ENCODE peak calls at places on chromosome 9, in eight cellular contexts. One of them, this sample, is unnamed.

GRCh38 chr9:2916382-2916985 is 72.6 kb upstream of the PUM3 start:
- DNase-seq in heart right ventricle: no peak
- DNase-seq in fibroblast of pulmonary artery: peak
- DNase-seq in IMR-90: no peak
- DNase-seq in GM23338: no peak
- DNase-seq in lower leg skin: no peak
- DNase-seq in PC-3: no peak
- DNase-seq in sigmoid colon: no peak
- DNase-seq in this sample: no peak

GRCh38 chr9:93620881-93621820 is 44.8 kb downstream of the PHF2 start:
- DNase-seq in heart right ventricle: no peak
- DNase-seq in fibroblast of pulmonary artery: no peak
- DNase-seq in IMR-90: no peak
- DNase-seq in GM23338: no peak
- DNase-seq in lower leg skin: no peak
- DNase-seq in PC-3: no peak
- DNase-seq in sigmoid colon: peak
- DNase-seq in this sample: no peak

GRCh38 chr9:136840877-136841645 is 1.2 kb upstream of the AJM1 start:
- DNase-seq in heart right ventricle: no peak
- DNase-seq in fibroblast of pulmonary artery: peak
- DNase-seq in IMR-90: peak
- DNase-seq in GM23338: peak
- DNase-seq in lower leg skin: no peak
- DNase-seq in PC-3: no peak
- DNase-seq in sigmoid colon: no peak
- DNase-seq in this sample: no peak

GRCh38 chr9:12875216-12875615 is 100.4 kb downstream of the LURAP1L start:
- DNase-seq in heart right ventricle: no peak
- DNase-seq in fibroblast of pulmonary artery: no peak
- DNase-seq in IMR-90: peak
- DNase-seq in GM23338: no peak
- DNase-seq in lower leg skin: no peak
- DNase-seq in PC-3: peak
- DNase-seq in sigmoid colon: no peak
- DNase-seq in this sample: peak

GRCh38 chr9:106648799-106649198 is 214.2 kb upstream of the ZNF462 start:
- DNase-seq in heart right ventricle: no peak
- DNase-seq in fibroblast of pulmonary artery: peak
- DNase-seq in IMR-90: peak
- DNase-seq in GM23338: peak
- DNase-seq in lower leg skin: no peak
- DNase-seq in PC-3: peak
- DNase-seq in sigmoid colon: no peak
- DNase-seq in this sample: no peak

GRCh38 chr9:97808972-97809371 is 44.1 kb upstream of the FOXE1 start:
- DNase-seq in heart right ventricle: no peak
- DNase-seq in fibroblast of pulmonary artery: peak
- DNase-seq in IMR-90: no peak
- DNase-seq in GM23338: no peak
- DNase-seq in lower leg skin: no peak
- DNase-seq in PC-3: no peak
- DNase-seq in sigmoid colon: no peak
- DNase-seq in this sample: no peak

GRCh38 chr9:113677057-113677456 is 199.1 kb upstream of the ZNF618 start:
- DNase-seq in heart right ventricle: no peak
- DNase-seq in fibroblast of pulmonary artery: peak
- DNase-seq in IMR-90: no peak
- DNase-seq in GM23338: no peak
- DNase-seq in lower leg skin: no peak
- DNase-seq in PC-3: no peak
- DNase-seq in sigmoid colon: no peak
- DNase-seq in this sample: no peak

GRCh38 chr9:17423681-17424011 is 155.2 kb upstream of the SH3GL2 start:
- DNase-seq in heart right ventricle: no peak
- DNase-seq in fibroblast of pulmonary artery: no peak
- DNase-seq in IMR-90: no peak
- DNase-seq in GM23338: no peak
- DNase-seq in lower leg skin: no peak
- DNase-seq in PC-3: no peak
- DNase-seq in sigmoid colon: no peak
- DNase-seq in this sample: no peak

GRCh38 chr9:106286249-106286648 is 576.7 kb upstream of the ZNF462 start:
- DNase-seq in heart right ventricle: no peak
- DNase-seq in fibroblast of pulmonary artery: no peak
- DNase-seq in IMR-90: no peak
- DNase-seq in GM23338: peak
- DNase-seq in lower leg skin: no peak
- DNase-seq in PC-3: peak
- DNase-seq in sigmoid colon: no peak
- DNase-seq in this sample: no peak

GRCh38 chr9:95061916-95062600 is 255.5 kb downstream of the FANCC start:
- DNase-seq in heart right ventricle: no peak
- DNase-seq in fibroblast of pulmonary artery: no peak
- DNase-seq in IMR-90: no peak
- DNase-seq in GM23338: no peak
- DNase-seq in lower leg skin: no peak
- DNase-seq in PC-3: no peak
- DNase-seq in sigmoid colon: no peak
- DNase-seq in this sample: no peak

GRCh38 chr9:2663886-2664674 is 42.5 kb downstream of the VLDLR start:
- DNase-seq in heart right ventricle: no peak
- DNase-seq in fibroblast of pulmonary artery: no peak
- DNase-seq in IMR-90: no peak
- DNase-seq in GM23338: no peak
- DNase-seq in lower leg skin: no peak
- DNase-seq in PC-3: no peak
- DNase-seq in sigmoid colon: no peak
- DNase-seq in this sample: no peak

GRCh38 chr9:121962421-121962820 is 130.7 kb downstream of the TTLL11 start:
- DNase-seq in heart right ventricle: no peak
- DNase-seq in fibroblast of pulmonary artery: peak
- DNase-seq in IMR-90: peak
- DNase-seq in GM23338: no peak
- DNase-seq in lower leg skin: no peak
- DNase-seq in PC-3: peak
- DNase-seq in sigmoid colon: no peak
- DNase-seq in this sample: no peak

GRCh38 chr9:97807681-97808080 is 45.3 kb upstream of the FOXE1 start:
- DNase-seq in heart right ventricle: no peak
- DNase-seq in fibroblast of pulmonary artery: no peak
- DNase-seq in IMR-90: no peak
- DNase-seq in GM23338: no peak
- DNase-seq in lower leg skin: no peak
- DNase-seq in PC-3: peak
- DNase-seq in sigmoid colon: no peak
- DNase-seq in this sample: no peak

GRCh38 chr9:93061791-93062299 is 3.3 kb downstream of the SUSD3 start:
- DNase-seq in heart right ventricle: no peak
- DNase-seq in fibroblast of pulmonary artery: no peak
- DNase-seq in IMR-90: no peak
- DNase-seq in GM23338: peak
- DNase-seq in lower leg skin: no peak
- DNase-seq in PC-3: no peak
- DNase-seq in sigmoid colon: no peak
- DNase-seq in this sample: no peak

GRCh38 chr9:137064027-137064879 is 6.1 kb downstream of the SAPCD2 start:
- DNase-seq in heart right ventricle: peak
- DNase-seq in fibroblast of pulmonary artery: peak
- DNase-seq in IMR-90: no peak
- DNase-seq in GM23338: peak
- DNase-seq in lower leg skin: no peak
- DNase-seq in PC-3: peak
- DNase-seq in sigmoid colon: peak
- DNase-seq in this sample: no peak

GRCh38 chr9:114757395-114757794 is 48.4 kb downstream of the TNFSF15 start:
- DNase-seq in heart right ventricle: no peak
- DNase-seq in fibroblast of pulmonary artery: no peak
- DNase-seq in IMR-90: no peak
- DNase-seq in GM23338: no peak
- DNase-seq in lower leg skin: no peak
- DNase-seq in PC-3: no peak
- DNase-seq in sigmoid colon: no peak
- DNase-seq in this sample: no peak

DNA sequence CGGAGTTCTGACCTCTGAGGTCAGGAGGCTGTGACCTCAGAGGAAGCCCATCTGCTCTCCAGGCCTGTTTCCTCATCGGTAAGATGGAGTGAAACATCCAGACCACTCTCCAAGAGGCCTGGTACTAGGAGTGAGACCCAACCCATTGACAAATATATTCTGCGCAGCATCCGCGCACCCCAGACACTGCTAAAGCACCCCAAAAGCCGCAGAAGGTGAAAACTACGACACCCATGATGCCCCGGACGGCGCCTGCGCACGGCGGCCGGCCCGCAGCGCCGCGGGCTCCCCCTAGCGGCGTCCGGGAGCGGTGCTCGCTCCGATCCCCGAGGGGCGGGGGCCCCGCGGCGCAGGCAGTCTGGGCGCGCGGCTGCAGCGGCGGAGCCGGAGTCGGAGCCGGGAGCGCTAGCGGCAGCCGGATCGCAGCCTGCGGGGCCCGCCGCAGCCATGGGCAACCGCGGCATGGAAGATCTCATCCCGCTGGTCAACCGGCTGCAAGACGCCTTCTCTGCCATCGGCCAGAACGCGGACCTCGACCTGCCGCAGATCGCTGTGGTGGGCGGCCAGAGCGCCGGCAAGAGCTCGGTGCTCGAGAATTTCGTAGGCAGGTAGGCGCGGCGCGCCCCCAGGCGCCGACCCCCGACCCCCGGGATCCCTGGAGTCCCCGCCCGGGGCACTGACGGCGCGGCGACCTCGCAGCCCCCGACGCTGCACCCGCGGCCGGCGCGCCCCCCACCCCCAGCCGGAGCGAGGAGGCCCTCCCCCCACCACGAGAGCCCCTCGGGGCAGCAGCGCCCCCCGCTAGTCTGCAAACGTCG is at the start of gene DNM1:
- DNase-seq in heart right ventricle: peak
- DNase-seq in fibroblast of pulmonary artery: peak
- DNase-seq in IMR-90: peak
- DNase-seq in GM23338: peak
- DNase-seq in lower leg skin: no peak
- DNase-seq in PC-3: peak
- DNase-seq in sigmoid colon: no peak
- DNase-seq in this sample: no peak
- H3K4me3 ChIP-seq in heart right ventricle: peak
- H3K4me3 ChIP-seq in fibroblast of pulmonary artery: peak
- H3K4me3 ChIP-seq in IMR-90: peak
- H3K4me3 ChIP-seq in GM23338: peak
- H3K4me3 ChIP-seq in lower leg skin: peak
- H3K4me3 ChIP-seq in PC-3: peak
- H3K4me3 ChIP-seq in sigmoid colon: peak
- H3K4me3 ChIP-seq in this sample: peak

DNA sequence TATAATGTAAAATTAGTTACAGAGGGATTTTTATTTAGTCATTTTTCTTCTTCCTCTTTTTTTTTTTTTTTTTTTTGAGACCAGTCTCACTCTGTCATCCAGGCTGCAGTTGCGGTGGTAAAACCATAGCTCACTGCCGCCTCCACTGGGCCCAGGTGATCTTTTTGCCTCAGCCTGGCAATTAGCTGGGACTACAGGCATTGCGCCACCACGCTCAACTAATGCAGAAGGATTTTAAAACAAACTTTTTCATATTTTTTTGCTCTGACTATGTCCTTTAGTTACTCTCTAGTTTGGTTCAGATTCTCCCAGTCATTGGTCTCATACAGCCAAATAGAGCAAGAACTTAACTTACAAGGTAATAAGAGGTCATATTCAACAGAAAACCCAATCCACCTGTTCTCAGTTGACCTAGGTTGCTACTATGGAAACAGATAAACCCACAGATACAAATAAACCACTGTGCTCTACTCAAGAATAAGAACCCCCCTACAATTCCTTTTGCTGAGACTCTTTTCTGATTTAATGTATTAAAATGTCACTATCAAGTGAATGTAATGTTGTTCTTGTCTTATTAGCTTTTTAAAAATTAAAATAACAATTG is 50.1 kb upstream of the TTC39B start:
- DNase-seq in heart right ventricle: no peak
- DNase-seq in fibroblast of pulmonary artery: no peak
- DNase-seq in IMR-90: no peak
- DNase-seq in GM23338: peak
- DNase-seq in lower leg skin: no peak
- DNase-seq in PC-3: no peak
- DNase-seq in sigmoid colon: no peak
- DNase-seq in this sample: no peak
- TF ChIP-seq CTCF in heart right ventricle: no peak
- TF ChIP-seq CTCF in fibroblast of pulmonary artery: no peak
- TF ChIP-seq CTCF in IMR-90: no peak
- TF ChIP-seq CTCF in GM23338: peak
- TF ChIP-seq CTCF in lower leg skin: no peak
- TF ChIP-seq CTCF in PC-3: no peak
- TF ChIP-seq CTCF in sigmoid colon: no peak
- TF ChIP-seq CTCF in this sample: no peak

GRCh38 chr9:130172858-130173461 is 756 bp downstream of the NCS1 start:
- DNase-seq in heart right ventricle: no peak
- DNase-seq in fibroblast of pulmonary artery: no peak
- DNase-seq in IMR-90: no peak
- DNase-seq in GM23338: no peak
- DNase-seq in lower leg skin: no peak
- DNase-seq in PC-3: no peak
- DNase-seq in sigmoid colon: peak
- DNase-seq in this sample: no peak
- H3K4me3 ChIP-seq in heart right ventricle: peak
- H3K4me3 ChIP-seq in fibroblast of pulmonary artery: peak
- H3K4me3 ChIP-seq in IMR-90: peak
- H3K4me3 ChIP-seq in GM23338: peak
- H3K4me3 ChIP-seq in lower leg skin: peak
- H3K4me3 ChIP-seq in PC-3: peak
- H3K4me3 ChIP-seq in sigmoid colon: peak
- H3K4me3 ChIP-seq in this sample: peak

GRCh38 chr9:120478208-120478607 is 101.8 kb downstream of the CDK5RAP2 start:
- DNase-seq in heart right ventricle: no peak
- DNase-seq in fibroblast of pulmonary artery: peak
- DNase-seq in IMR-90: peak
- DNase-seq in GM23338: no peak
- DNase-seq in lower leg skin: no peak
- DNase-seq in PC-3: peak
- DNase-seq in sigmoid colon: no peak
- DNase-seq in this sample: no peak

GRCh38 chr9:120473626-120474025 is 106.3 kb downstream of the CDK5RAP2 start:
- DNase-seq in heart right ventricle: no peak
- DNase-seq in fibroblast of pulmonary artery: no peak
- DNase-seq in IMR-90: no peak
- DNase-seq in GM23338: no peak
- DNase-seq in lower leg skin: no peak
- DNase-seq in PC-3: no peak
- DNase-seq in sigmoid colon: no peak
- DNase-seq in this sample: no peak

GRCh38 chr9:120477534-120478001 is 102.4 kb downstream of the CDK5RAP2 start:
- DNase-seq in heart right ventricle: peak
- DNase-seq in fibroblast of pulmonary artery: peak
- DNase-seq in IMR-90: peak
- DNase-seq in GM23338: peak
- DNase-seq in lower leg skin: peak
- DNase-seq in PC-3: peak
- DNase-seq in sigmoid colon: peak
- DNase-seq in this sample: peak

GRCh38 chr9:120474579-120475243 is 105.3 kb downstream of the CDK5RAP2 start:
- DNase-seq in heart right ventricle: no peak
- DNase-seq in fibroblast of pulmonary artery: peak
- DNase-seq in IMR-90: peak
- DNase-seq in GM23338: no peak
- DNase-seq in lower leg skin: no peak
- DNase-seq in PC-3: no peak
- DNase-seq in sigmoid colon: no peak
- DNase-seq in this sample: no peak

GRCh38 chr9:120475341-120475740 is 104.6 kb downstream of the CDK5RAP2 start:
- DNase-seq in heart right ventricle: no peak
- DNase-seq in fibroblast of pulmonary artery: peak
- DNase-seq in IMR-90: peak
- DNase-seq in GM23338: no peak
- DNase-seq in lower leg skin: peak
- DNase-seq in PC-3: no peak
- DNase-seq in sigmoid colon: no peak
- DNase-seq in this sample: peak
- TF ChIP-seq CTCF in heart right ventricle: no peak
- TF ChIP-seq CTCF in fibroblast of pulmonary artery: no peak
- TF ChIP-seq CTCF in IMR-90: no peak
- TF ChIP-seq CTCF in GM23338: no peak
- TF ChIP-seq CTCF in lower leg skin: no peak
- TF ChIP-seq CTCF in PC-3: no peak
- TF ChIP-seq CTCF in sigmoid colon: no peak
- TF ChIP-seq CTCF in this sample: no peak

This sample was measured in astrocyte of the cerebellum.